ENCODE peak calls at places on chromosomes 6 and 20, in ten cellular contexts. One of them, this sample, is unnamed.

GRCh38 chr6:29887819-29888581 is 54.3 kb upstream of the HLA-A start:
- DNase-seq in upper lobe of left lung: no peak
- DNase-seq in iris pigment epithelial cell: no peak
- DNase-seq in effector CD8-positive, alpha-beta T cell: peak
- DNase-seq in stimulated activated naive CD4-positive, alpha-beta T cell: no peak
- DNase-seq in activated naive CD4-positive, alpha-beta T cell: peak
- DNase-seq in kidney tubule cell: peak
- DNase-seq in retina: peak
- DNase-seq in H9: peak
- DNase-seq in substantia nigra: peak
- DNase-seq in this sample: peak

GRCh38 chr6:114024746-114025145 is 53.8 kb upstream of the HDAC2 start:
- DNase-seq in upper lobe of left lung: no peak
- DNase-seq in iris pigment epithelial cell: no peak
- DNase-seq in effector CD8-positive, alpha-beta T cell: no peak
- DNase-seq in stimulated activated naive CD4-positive, alpha-beta T cell: no peak
- DNase-seq in activated naive CD4-positive, alpha-beta T cell: no peak
- DNase-seq in kidney tubule cell: no peak
- DNase-seq in retina: no peak
- DNase-seq in H9: no peak
- DNase-seq in substantia nigra: no peak
- DNase-seq in this sample: no peak

GRCh38 chr6:26432622-26433021 is 7.7 kb upstream of the BTN3A3 start:
- DNase-seq in upper lobe of left lung: no peak
- DNase-seq in iris pigment epithelial cell: peak
- DNase-seq in effector CD8-positive, alpha-beta T cell: no peak
- DNase-seq in stimulated activated naive CD4-positive, alpha-beta T cell: no peak
- DNase-seq in activated naive CD4-positive, alpha-beta T cell: no peak
- DNase-seq in kidney tubule cell: no peak
- DNase-seq in retina: no peak
- DNase-seq in H9: no peak
- DNase-seq in substantia nigra: no peak
- DNase-seq in this sample: no peak

GRCh38 chr20:45752747-45753146 is 30.6 kb downstream of the SPINT4 start:
- DNase-seq in upper lobe of left lung: no peak
- DNase-seq in iris pigment epithelial cell: peak
- DNase-seq in effector CD8-positive, alpha-beta T cell: no peak
- DNase-seq in stimulated activated naive CD4-positive, alpha-beta T cell: no peak
- DNase-seq in activated naive CD4-positive, alpha-beta T cell: no peak
- DNase-seq in kidney tubule cell: no peak
- DNase-seq in retina: no peak
- DNase-seq in H9: no peak
- DNase-seq in substantia nigra: no peak
- DNase-seq in this sample: no peak

GRCh38 chr20:20160513-20160912 is 108.2 kb downstream of the CFAP61 start:
- DNase-seq in upper lobe of left lung: no peak
- DNase-seq in iris pigment epithelial cell: no peak
- DNase-seq in effector CD8-positive, alpha-beta T cell: no peak
- DNase-seq in stimulated activated naive CD4-positive, alpha-beta T cell: no peak
- DNase-seq in activated naive CD4-positive, alpha-beta T cell: no peak
- DNase-seq in kidney tubule cell: no peak
- DNase-seq in retina: no peak
- DNase-seq in H9: no peak
- DNase-seq in substantia nigra: no peak
- DNase-seq in this sample: no peak

GRCh38 chr20:58611236-58612020 is 39.7 kb upstream of the STX16 start:
- DNase-seq in upper lobe of left lung: no peak
- DNase-seq in iris pigment epithelial cell: no peak
- DNase-seq in effector CD8-positive, alpha-beta T cell: no peak
- DNase-seq in stimulated activated naive CD4-positive, alpha-beta T cell: no peak
- DNase-seq in activated naive CD4-positive, alpha-beta T cell: no peak
- DNase-seq in kidney tubule cell: no peak
- DNase-seq in retina: no peak
- DNase-seq in H9: no peak
- DNase-seq in substantia nigra: no peak
- DNase-seq in this sample: peak

GRCh38 chr20:13610205-13610604 is 28.5 kb downstream of the TASP1 start:
- DNase-seq in upper lobe of left lung: no peak
- DNase-seq in iris pigment epithelial cell: no peak
- DNase-seq in effector CD8-positive, alpha-beta T cell: no peak
- DNase-seq in stimulated activated naive CD4-positive, alpha-beta T cell: no peak
- DNase-seq in activated naive CD4-positive, alpha-beta T cell: no peak
- DNase-seq in kidney tubule cell: no peak
- DNase-seq in retina: no peak
- DNase-seq in H9: peak
- DNase-seq in substantia nigra: no peak
- DNase-seq in this sample: no peak

GRCh38 chr6:136069119-136069518 is 181.0 kb downstream of the MTFR2 start:
- DNase-seq in upper lobe of left lung: no peak
- DNase-seq in iris pigment epithelial cell: peak
- DNase-seq in effector CD8-positive, alpha-beta T cell: no peak
- DNase-seq in stimulated activated naive CD4-positive, alpha-beta T cell: no peak
- DNase-seq in activated naive CD4-positive, alpha-beta T cell: no peak
- DNase-seq in kidney tubule cell: peak
- DNase-seq in retina: no peak
- DNase-seq in H9: no peak
- DNase-seq in substantia nigra: no peak
- DNase-seq in this sample: no peak

GRCh38 chr20:56616704-56617103 is 12.4 kb upstream of the TFAP2C start:
- DNase-seq in upper lobe of left lung: no peak
- DNase-seq in iris pigment epithelial cell: no peak
- DNase-seq in effector CD8-positive, alpha-beta T cell: no peak
- DNase-seq in stimulated activated naive CD4-positive, alpha-beta T cell: no peak
- DNase-seq in activated naive CD4-positive, alpha-beta T cell: no peak
- DNase-seq in kidney tubule cell: no peak
- DNase-seq in retina: no peak
- DNase-seq in H9: no peak
- DNase-seq in substantia nigra: no peak
- DNase-seq in this sample: no peak

GRCh38 chr6:69789573-69789972 is 7.2 kb downstream of the LMBRD1 start:
- DNase-seq in upper lobe of left lung: no peak
- DNase-seq in iris pigment epithelial cell: no peak
- DNase-seq in effector CD8-positive, alpha-beta T cell: no peak
- DNase-seq in stimulated activated naive CD4-positive, alpha-beta T cell: no peak
- DNase-seq in activated naive CD4-positive, alpha-beta T cell: no peak
- DNase-seq in kidney tubule cell: no peak
- DNase-seq in retina: no peak
- DNase-seq in H9: no peak
- DNase-seq in substantia nigra: no peak
- DNase-seq in this sample: no peak

GRCh38 chr20:32752458-32753250 is 9.4 kb upstream of the COMMD7 start:
- DNase-seq in upper lobe of left lung: no peak
- DNase-seq in iris pigment epithelial cell: peak
- DNase-seq in effector CD8-positive, alpha-beta T cell: no peak
- DNase-seq in stimulated activated naive CD4-positive, alpha-beta T cell: no peak
- DNase-seq in activated naive CD4-positive, alpha-beta T cell: no peak
- DNase-seq in kidney tubule cell: peak
- DNase-seq in retina: no peak
- DNase-seq in H9: no peak
- DNase-seq in substantia nigra: no peak
- DNase-seq in this sample: peak

GRCh38 chr6:11317885-11318771 is 85.7 kb upstream of the NEDD9 start:
- DNase-seq in upper lobe of left lung: peak
- DNase-seq in iris pigment epithelial cell: peak
- DNase-seq in effector CD8-positive, alpha-beta T cell: peak
- DNase-seq in stimulated activated naive CD4-positive, alpha-beta T cell: no peak
- DNase-seq in activated naive CD4-positive, alpha-beta T cell: peak
- DNase-seq in kidney tubule cell: peak
- DNase-seq in retina: no peak
- DNase-seq in H9: no peak
- DNase-seq in substantia nigra: no peak
- DNase-seq in this sample: peak

GRCh38 chr6:100462396-100462795 is 2.3 kb downstream of the SIM1 start:
- DNase-seq in upper lobe of left lung: no peak
- DNase-seq in iris pigment epithelial cell: no peak
- DNase-seq in effector CD8-positive, alpha-beta T cell: no peak
- DNase-seq in stimulated activated naive CD4-positive, alpha-beta T cell: no peak
- DNase-seq in activated naive CD4-positive, alpha-beta T cell: no peak
- DNase-seq in kidney tubule cell: no peak
- DNase-seq in retina: no peak
- DNase-seq in H9: no peak
- DNase-seq in substantia nigra: no peak
- DNase-seq in this sample: no peak

GRCh38 chr20:63206878-63207277 is 9.1 kb downstream of the YTHDF1 start:
- DNase-seq in upper lobe of left lung: no peak
- DNase-seq in iris pigment epithelial cell: peak
- DNase-seq in effector CD8-positive, alpha-beta T cell: no peak
- DNase-seq in stimulated activated naive CD4-positive, alpha-beta T cell: no peak
- DNase-seq in activated naive CD4-positive, alpha-beta T cell: no peak
- DNase-seq in kidney tubule cell: peak
- DNase-seq in retina: no peak
- DNase-seq in H9: no peak
- DNase-seq in substantia nigra: no peak
- DNase-seq in this sample: peak

GRCh38 chr6:10556496-10557391 is 35.6 kb downstream of the GCNT2 start:
- DNase-seq in upper lobe of left lung: no peak
- DNase-seq in iris pigment epithelial cell: no peak
- DNase-seq in effector CD8-positive, alpha-beta T cell: no peak
- DNase-seq in stimulated activated naive CD4-positive, alpha-beta T cell: no peak
- DNase-seq in activated naive CD4-positive, alpha-beta T cell: no peak
- DNase-seq in kidney tubule cell: no peak
- DNase-seq in retina: peak
- DNase-seq in H9: no peak
- DNase-seq in substantia nigra: no peak
- DNase-seq in this sample: no peak

GRCh38 chr20:1995531-1996310 is 1.9 kb upstream of the PDYN start:
- DNase-seq in upper lobe of left lung: no peak
- DNase-seq in iris pigment epithelial cell: no peak
- DNase-seq in effector CD8-positive, alpha-beta T cell: no peak
- DNase-seq in stimulated activated naive CD4-positive, alpha-beta T cell: no peak
- DNase-seq in activated naive CD4-positive, alpha-beta T cell: no peak
- DNase-seq in kidney tubule cell: no peak
- DNase-seq in retina: no peak
- DNase-seq in H9: no peak
- DNase-seq in substantia nigra: no peak
- DNase-seq in this sample: no peak

GRCh38 chr20:40687384-40688128 is 1.5 kb downstream of the MAFB start:
- DNase-seq in upper lobe of left lung: peak
- DNase-seq in iris pigment epithelial cell: peak
- DNase-seq in effector CD8-positive, alpha-beta T cell: no peak
- DNase-seq in stimulated activated naive CD4-positive, alpha-beta T cell: no peak
- DNase-seq in activated naive CD4-positive, alpha-beta T cell: no peak
- DNase-seq in kidney tubule cell: peak
- DNase-seq in retina: peak
- DNase-seq in H9: peak
- DNase-seq in substantia nigra: peak
- DNase-seq in this sample: no peak

GRCh38 chr6:146913842-146914562 is 290.2 kb upstream of the STXBP5 start:
- DNase-seq in upper lobe of left lung: peak
- DNase-seq in iris pigment epithelial cell: peak
- DNase-seq in effector CD8-positive, alpha-beta T cell: no peak
- DNase-seq in stimulated activated naive CD4-positive, alpha-beta T cell: no peak
- DNase-seq in activated naive CD4-positive, alpha-beta T cell: no peak
- DNase-seq in kidney tubule cell: peak
- DNase-seq in retina: peak
- DNase-seq in H9: peak
- DNase-seq in substantia nigra: peak
- DNase-seq in this sample: peak